ENCODE peak calls at places on chromosomes 2 and 18, in seven cellular contexts. B is SK-N-SH, S is A549, P is GM12878, L is endothelial cell of umbilical vein, F is HCT116, A is WTC11. J is an unnamed sample.

GRCh38 chr2:176234216-176234615 is 35.0 kb upstream of the MTX2 start:
- DNase-seq in F (no peak), A (no peak), B (no peak), S (no peak), P (no peak), L (peak; percentile 81), J (no peak)

GRCh38 chr2:100793982-100794381 is 26.0 kb upstream of the NPAS2 start:
- DNase-seq in F (peak; percentile 62), P (no peak), L (no peak), S (no peak), A (peak; percentile 29), B (no peak), J (no peak)

GRCh38 chr18:55473534-55473933 is 114.5 kb downstream of the TCF4 start:
- DNase-seq in B (peak; percentile 44), P (no peak), A (no peak), S (no peak), L (no peak), F (no peak), J (no peak)

GRCh38 chr2:158013791-158014190 is 87.9 kb upstream of the UPP2 start:
- DNase-seq in F (no peak), S (no peak), L (no peak), A (no peak), B (no peak), P (no peak), J (no peak)

GRCh38 chr2:234257859-234258561 is 207.5 kb downstream of the SPP2 start:
- DNase-seq in S (peak; percentile 97), B (peak; percentile 61), A (peak; percentile 37), P (no peak), L (peak; percentile 96), F (peak; percentile 92), J (peak; percentile 44)

GRCh38 chr18:49098386-49098785 is 147.6 kb upstream of the SMAD7 start:
- DNase-seq in F (no peak), S (no peak), B (no peak), L (no peak), P (no peak), A (no peak), J (no peak)

GRCh38 chr18:45738660-45739059 is 14.7 kb downstream of the SLC14A1 start:
- DNase-seq in S (peak; percentile 16), F (no peak), A (peak; percentile 21), B (no peak), P (no peak), L (no peak), J (no peak)

GRCh38 chr18:42404151-42404550 is 449.1 kb downstream of the PIK3C3 start:
- DNase-seq in S (no peak), L (no peak), B (no peak), F (no peak), P (no peak), A (no peak), J (no peak)

DNA sequence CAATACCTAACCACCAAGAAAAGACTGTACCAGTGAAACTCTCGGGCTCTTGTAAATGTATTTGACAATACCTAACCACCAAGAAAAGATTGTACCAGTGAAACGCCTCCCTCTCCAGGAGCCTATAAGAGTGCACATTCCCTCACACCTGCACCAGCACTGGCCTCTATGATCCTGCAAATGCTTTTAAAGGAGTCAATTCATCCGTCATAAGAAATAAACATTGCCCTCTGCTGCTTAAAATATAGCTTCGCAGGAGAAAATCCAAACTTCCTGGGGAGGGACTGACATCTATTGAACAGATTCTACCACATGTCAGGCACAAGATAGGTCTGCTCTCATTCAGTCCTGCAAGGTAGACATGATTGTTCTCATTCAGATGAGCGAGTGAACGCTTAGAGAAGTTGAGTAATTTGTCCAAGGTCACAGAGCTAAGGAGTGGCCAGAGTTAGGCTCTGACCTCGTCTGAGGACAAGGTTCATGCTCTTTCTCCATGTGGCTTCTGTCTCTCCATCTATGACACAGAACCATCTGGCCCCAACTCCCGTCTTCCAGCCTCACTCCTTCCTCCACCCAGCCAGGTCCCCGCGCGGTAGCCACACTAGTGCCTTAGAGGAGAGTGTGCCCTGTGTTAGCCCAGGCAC is 38.7 kb downstream of the MCFD2 start:
- DNase-seq in P (no peak), S (peak; percentile 91), A (no peak), F (peak; percentile 83), L (peak; percentile 80), B (peak; percentile 73), J (peak; percentile 73)
- TF ChIP-seq MAX in P (no peak), S (peak; percentile 89), A (no peak), F (peak; percentile 91), L (no peak), B (no peak), J (peak; percentile 34)

DNA sequence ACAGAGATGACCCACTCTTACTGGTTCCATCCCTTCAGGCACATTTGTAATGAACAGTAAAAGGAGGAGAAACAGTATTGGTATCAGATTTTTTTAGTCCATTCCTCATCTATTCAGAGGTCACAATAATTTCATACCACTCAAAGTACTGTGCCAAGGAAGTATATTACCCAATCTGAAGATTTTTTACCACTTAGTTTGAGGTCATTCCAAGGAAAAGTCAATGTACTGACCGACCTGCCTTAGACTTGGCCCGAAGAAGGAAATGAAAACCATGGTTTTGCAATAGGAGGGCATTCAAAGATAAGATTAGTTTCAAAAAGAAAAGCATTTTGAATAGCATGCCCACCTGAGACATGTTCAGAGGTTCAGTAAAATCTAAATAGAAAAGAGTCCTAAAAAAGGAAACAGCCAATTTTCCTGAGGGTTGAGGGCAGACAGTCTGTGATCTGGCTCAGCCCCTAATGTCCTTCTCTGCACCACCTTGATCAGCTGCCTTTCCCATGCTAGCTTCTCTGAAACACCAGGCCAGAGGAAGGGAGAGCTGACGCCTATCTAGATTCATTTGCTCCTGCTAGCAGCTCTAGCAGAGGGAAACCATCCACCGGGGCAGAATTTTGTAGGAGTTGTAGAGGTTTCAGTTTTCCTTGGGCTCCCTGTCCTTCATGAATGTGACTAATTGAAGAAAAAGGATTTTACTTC is 107.3 kb upstream of the FZD5 start:
- DNase-seq in F (no peak), L (no peak), S (no peak), A (no peak), P (no peak), B (no peak), J (no peak)
- TF ChIP-seq MAX in F (no peak), L (no peak), S (no peak), A (no peak), P (no peak), B (no peak), J (no peak)

GRCh38 chr2:55123851-55124269 is 73.6 kb upstream of the RTN4 start:
- DNase-seq in A (no peak), S (no peak), F (no peak), B (no peak), P (no peak), L (no peak), J (no peak)
- TF ChIP-seq MAX in A (no peak), S (no peak), F (no peak), B (no peak), P (no peak), L (no peak), J (no peak)

DNA sequence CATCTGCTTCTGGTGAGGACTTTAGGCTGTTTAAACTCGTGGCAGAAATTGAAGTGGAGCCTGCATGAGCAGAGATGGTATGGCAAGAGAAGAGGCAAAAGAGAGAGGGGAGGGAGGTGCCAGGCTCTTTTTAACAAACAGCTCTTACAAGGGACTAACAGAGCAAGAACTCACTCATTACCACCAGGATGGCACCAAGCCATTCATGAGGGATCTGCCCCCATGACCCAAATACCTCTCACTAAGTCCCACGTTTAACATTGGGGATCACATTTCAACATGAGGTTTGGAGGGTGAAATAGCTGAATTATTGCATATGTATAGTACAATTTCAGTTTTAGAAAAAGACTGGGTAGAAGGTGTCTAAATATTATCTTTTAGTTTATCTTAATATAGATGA is 86.9 kb downstream of the GULP1 start:
- DNase-seq in S (no peak), F (no peak), A (no peak), L (no peak), P (no peak), B (no peak), J (no peak)
- TF ChIP-seq MAX in S (no peak), F (no peak), A (no peak), L (no peak), P (no peak), B (no peak), J (no peak)

DNA sequence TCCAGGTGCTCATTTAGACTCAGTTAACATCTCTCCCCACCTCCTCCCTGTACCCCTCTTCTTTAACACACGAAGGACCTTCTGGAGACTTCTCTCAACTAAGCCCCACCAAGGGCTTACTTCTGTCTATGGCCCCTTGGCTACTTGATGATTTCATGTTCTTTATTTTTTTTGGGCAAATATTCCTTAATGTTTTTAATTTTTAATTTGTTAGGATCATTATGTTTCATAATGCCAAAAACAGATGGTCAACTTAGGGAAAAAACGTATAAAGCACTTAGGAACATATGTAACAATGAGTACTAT is 25.9 kb downstream of the IL37 start:
- DNase-seq in A (no peak), F (no peak), S (no peak), B (no peak), L (no peak), P (no peak), J (peak; percentile 33)
- TF ChIP-seq MAX in A (no peak), F (no peak), S (no peak), B (no peak), L (no peak), P (no peak), J (no peak)

GRCh38 chr2:217919781-217920351 is 82.9 kb downstream of the TNS1 start:
- DNase-seq in S (peak; percentile 32), B (no peak), F (no peak), L (peak; percentile 42), P (no peak), A (no peak), J (peak; percentile 54)
- TF ChIP-seq MAX in S (no peak), B (no peak), F (no peak), L (no peak), P (no peak), A (no peak), J (no peak)

DNA sequence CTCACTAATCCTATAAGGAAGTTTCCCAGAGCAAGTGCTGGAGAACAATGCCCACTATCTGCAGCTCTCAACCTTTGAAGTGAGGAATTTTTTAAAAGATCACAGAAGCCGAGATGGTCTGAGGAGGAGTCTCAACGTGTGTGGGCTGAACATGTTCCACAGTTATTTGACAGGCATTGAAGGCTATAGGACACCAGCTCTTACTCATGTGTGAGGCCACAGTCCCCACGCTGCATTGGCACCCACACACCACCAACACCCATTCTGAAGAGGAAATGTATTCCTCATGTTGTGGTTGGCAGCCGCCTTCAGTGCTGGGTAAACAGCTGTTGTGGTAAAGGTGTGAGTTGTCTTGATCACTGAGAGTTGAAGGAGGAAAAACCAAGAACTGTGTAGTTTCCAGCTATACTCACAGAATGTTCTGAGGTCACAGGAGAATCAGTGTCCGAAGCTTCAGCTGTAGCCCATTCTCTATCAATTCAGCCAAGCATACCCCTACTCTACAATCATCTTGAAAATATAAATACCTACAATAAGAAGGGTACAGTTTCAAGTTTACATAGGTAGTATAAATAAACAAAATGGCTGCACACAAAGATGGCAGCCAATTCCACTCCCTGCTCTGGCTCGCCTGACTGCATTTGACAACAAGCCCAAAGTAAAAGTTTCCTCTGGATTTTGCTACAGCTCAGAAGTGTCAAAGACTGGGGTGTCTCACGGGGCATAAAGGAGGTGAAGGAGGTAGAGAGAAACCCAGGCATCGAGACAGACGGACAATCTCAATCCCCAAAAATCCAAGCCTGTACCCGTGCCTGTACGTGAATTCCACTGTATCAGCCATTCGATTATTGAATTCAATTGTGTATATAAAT is 12.1 kb downstream of the CD226 start:
- DNase-seq in B (no peak), A (no peak), S (no peak), L (no peak), F (peak; percentile 2), P (peak; percentile 89), J (no peak)
- TF ChIP-seq MAX in B (no peak), A (no peak), S (no peak), L (no peak), F (no peak), P (peak; percentile 31), J (no peak)

GRCh38 chr2:112175333-112175732 is 37.1 kb downstream of the FBLN7 start:
- DNase-seq in B (no peak), P (no peak), S (no peak), F (no peak), A (no peak), L (no peak), J (no peak)
- TF ChIP-seq MAX in B (no peak), P (no peak), S (no peak), F (no peak), A (no peak), L (no peak), J (no peak)